ENCODE peak calls at places on chromosomes 13 and 19, in eight cellular contexts. Z, P, W, F, U, T, H and I are unnamed samples.

GRCh38 chr13:50156140-50156539 is 140.9 kb downstream of the KCNRG start:
- DNase-seq in P (no peak), U (no peak), F (no peak), T (no peak), H (peak; percentile 40), W (no peak), Z (no peak), I (no peak)

GRCh38 chr13:68232351-68233130 is 1002.4 kb upstream of the PCDH9 start:
- DNase-seq in U (no peak), P (no peak), T (no peak), W (no peak), F (no peak), Z (no peak), H (no peak), I (no peak)

GRCh38 chr19:46812898-46813569 is 24.6 kb upstream of the SLC1A5 start:
- DNase-seq in W (peak; percentile 82), Z (no peak), P (no peak), F (no peak), U (no peak), H (peak; percentile 21), T (peak; percentile 77), I (no peak)

GRCh38 chr13:47396915-47397314 is 500.1 kb upstream of the HTR2A start:
- DNase-seq in U (no peak), T (no peak), F (no peak), Z (no peak), P (no peak), W (no peak), H (no peak), I (no peak)

GRCh38 chr13:80157261-80157942 is 183.5 kb downstream of the SPRY2 start:
- DNase-seq in W (no peak), T (no peak), P (no peak), H (no peak), F (no peak), U (no peak), Z (no peak), I (no peak)

GRCh38 chr13:49527123-49527522 is 31.4 kb downstream of the PHF11 start:
- DNase-seq in T (no peak), U (no peak), Z (no peak), W (no peak), P (no peak), H (peak; percentile 63), F (no peak), I (no peak)

GRCh38 chr13:82772802-82773201 is 1109.5 kb downstream of the SLITRK1 start:
- DNase-seq in F (no peak), U (no peak), H (no peak), P (no peak), Z (no peak), T (no peak), W (no peak), I (no peak)

GRCh38 chr13:35179494-35179893 is 237.4 kb downstream of the NBEA start:
- DNase-seq in Z (no peak), U (no peak), F (no peak), P (no peak), T (no peak), H (no peak), W (no peak), I (no peak)

GRCh38 chr13:47598340-47598911 is 402.6 kb downstream of the SUCLA2 start:
- DNase-seq in U (no peak), P (no peak), H (no peak), T (no peak), Z (no peak), F (no peak), W (no peak), I (no peak)

GRCh38 chr19:32397736-32398135 is 7.8 kb upstream of the DPY19L3 start:
- DNase-seq in T (no peak), F (no peak), P (peak; percentile 16), H (no peak), Z (no peak), U (no peak), W (no peak), I (no peak)

GRCh38 chr19:32881766-32882165 is 12.2 kb upstream of the SLC7A9 start:
- DNase-seq in W (peak; percentile 49), H (no peak), F (no peak), P (no peak), U (no peak), Z (no peak), T (no peak), I (no peak)

GRCh38 chr13:27194895-27195764 is 23.5 kb upstream of the USP12 start:
- DNase-seq in P (peak; percentile 53), W (no peak), Z (no peak), T (no peak), F (no peak), U (no peak), H (peak; percentile 5), I (no peak)

GRCh38 chr13:37109080-37109678 is 3.7 kb upstream of the CSNK1A1L start:
- DNase-seq in T (no peak), Z (no peak), F (no peak), H (no peak), W (no peak), U (no peak), P (no peak), I (no peak)

GRCh38 chr19:13850910-13851753 is 25.8 kb upstream of the NANOS3 start:
- DNase-seq in F (peak; percentile 64), U (peak; percentile 93), H (peak; percentile 96), W (peak; percentile 92), P (peak; percentile 96), Z (peak; percentile 89), T (peak; percentile 96), I (peak; percentile 86)

GRCh38 chr13:98542568-98543379 is 34.1 kb downstream of the STK24 start:
- DNase-seq in H (no peak), F (no peak), T (no peak), Z (no peak), W (peak; percentile 49), P (no peak), U (no peak), I (no peak)

GRCh38 chr19:8529369-8530006 is 15.5 kb upstream of the ZNF414 start:
- DNase-seq in Z (no peak), T (no peak), F (no peak), P (no peak), H (no peak), U (no peak), W (no peak), I (no peak)

GRCh38 chr19:2537544-2537943 is 61.6 kb downstream of the GADD45B start:
- DNase-seq in T (no peak), W (no peak), Z (no peak), P (no peak), F (no peak), H (no peak), U (no peak), I (no peak)

GRCh38 chr19:3265432-3265831 is 41.0 kb downstream of the CELF5 start:
- DNase-seq in T (no peak), P (no peak), H (no peak), F (no peak), W (no peak), U (no peak), Z (no peak), I (no peak)

GRCh38 chr13:48531416-48532145 is 1.3 kb downstream of the RCBTB2 start:
- DNase-seq in U (no peak), F (no peak), P (no peak), W (no peak), Z (peak; percentile 52), T (no peak), H (peak; percentile 23), I (no peak)

GRCh38 chr19:16113727-16114126 is 2.0 kb downstream of the RAB8A start:
- DNase-seq in Z (no peak), T (no peak), F (no peak), U (no peak), P (no peak), H (no peak), W (no peak), I (no peak)

GRCh38 chr19:16117594-16118033 is 5.9 kb downstream of the RAB8A start:
- DNase-seq in W (no peak), F (no peak), U (no peak), P (no peak), H (no peak), T (no peak), Z (peak; percentile 72), I (peak; percentile 51)

GRCh38 chr19:16118489-16119033 is 6.9 kb downstream of the RAB8A start:
- DNase-seq in W (peak; percentile 72), T (no peak), U (no peak), P (no peak), Z (no peak), H (peak; percentile 35), F (no peak), I (peak; percentile 76)

GRCh38 chr19:16115309-16116039 is 3.8 kb downstream of the RAB8A start:
- DNase-seq in W (no peak), P (no peak), F (no peak), U (no peak), H (no peak), Z (no peak), T (no peak), I (peak; percentile 51)

GRCh38 chr19:16116067-16116466 is 4.4 kb downstream of the RAB8A start:
- DNase-seq in H (no peak), W (no peak), U (no peak), Z (no peak), P (no peak), T (no peak), F (no peak), I (no peak)
- H3K4me1 ChIP-seq in H (peaks cover 11% of the 10 kb centered on the region), W (peaks cover 37% of the 10 kb centered on the region), U (no peaks in the 10 kb centered on the region), Z (peaks cover 4% of the 10 kb centered on the region), P (peaks cover 12% of the 10 kb centered on the region), T (peaks cover 9% of the 10 kb centered on the region), F (peaks cover 50% of the 10 kb centered on the region), I (peaks cover 38% of the 10 kb centered on the region)

DNA sequence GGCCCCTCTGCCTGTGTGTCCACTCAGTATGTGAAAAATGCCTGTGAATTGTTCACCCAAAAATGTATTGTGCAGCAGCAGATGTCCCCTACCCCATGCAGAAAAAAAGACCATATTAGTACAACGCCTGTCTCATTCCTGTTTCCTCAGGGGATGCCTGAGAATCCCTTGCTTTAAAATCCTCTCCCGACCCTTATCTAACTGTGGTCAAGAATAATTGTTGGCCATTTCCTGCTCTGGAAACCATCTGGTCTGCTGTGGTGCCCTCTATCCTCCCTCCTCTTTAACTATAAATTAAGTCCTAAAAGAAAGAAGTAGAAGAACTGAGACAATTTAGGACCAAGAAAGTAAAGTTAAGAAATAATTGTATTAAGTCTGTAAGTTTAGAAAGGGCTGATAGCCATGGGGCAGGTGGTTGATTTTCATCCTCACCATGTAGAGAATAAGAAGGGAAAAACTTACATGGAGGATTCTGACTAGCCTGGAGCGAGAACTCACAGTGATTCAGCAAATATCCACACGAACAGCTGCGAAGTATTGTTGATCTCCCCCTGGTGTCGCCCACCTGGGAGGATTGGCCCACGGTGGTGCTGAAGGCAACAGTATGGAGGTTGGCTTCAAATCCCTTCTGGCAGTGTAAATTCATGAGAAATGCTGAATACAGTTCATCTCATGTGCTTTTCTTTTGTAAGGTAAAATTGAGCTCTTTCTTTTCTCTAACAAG is 85.6 kb downstream of the COL4A2 start:
- DNase-seq in T (no peak), H (no peak), Z (no peak), W (no peak), U (no peak), P (no peak), F (no peak), I (no peak)
- H3K4me1 ChIP-seq in T (no peaks in the 10 kb centered on the region), H (no peaks in the 10 kb centered on the region), Z (no peaks in the 10 kb centered on the region), W (peaks cover 20% of the 10 kb centered on the region), U (peaks cover 22% of the 10 kb centered on the region), P (peaks cover 40% of the 10 kb centered on the region), F (no peaks in the 10 kb centered on the region), I (peaks cover 20% of the 10 kb centered on the region)

GRCh38 chr13:23666576-23666975 is 96.4 kb downstream of the TNFRSF19 start:
- DNase-seq in P (no peak), T (no peak), Z (no peak), F (no peak), W (no peak), H (no peak), U (no peak), I (no peak)
- H3K4me1 ChIP-seq in P (no peaks in the 10 kb centered on the region), T (no peaks in the 10 kb centered on the region), Z (no peaks in the 10 kb centered on the region), F (no peaks in the 10 kb centered on the region), W (no peaks in the 10 kb centered on the region), H (no peaks in the 10 kb centered on the region), U (no peaks in the 10 kb centered on the region), I (no peaks in the 10 kb centered on the region)

GRCh38 chr19:44745887-44746600 is 2.5 kb upstream of the BCL3 start:
- DNase-seq in Z (no peak), P (no peak), W (no peak), F (no peak), U (no peak), H (no peak), T (no peak), I (no peak)
- H3K4me1 ChIP-seq in Z (no peaks in the 10 kb centered on the region), P (peaks cover 68% of the 10 kb centered on the region), W (peaks cover 71% of the 10 kb centered on the region), F (peaks cover 24% of the 10 kb centered on the region), U (peaks cover 20% of the 10 kb centered on the region), H (peaks cover 46% of the 10 kb centered on the region), T (peaks cover 28% of the 10 kb centered on the region), I (peaks cover 57% of the 10 kb centered on the region)